ENCODE peak calls at places on chromosome 6, in five cellular contexts. B, Y, P, D and A are unnamed samples.

GRCh38 chr6:113464959-113465358 is 392.2 kb upstream of the MARCKS start:
- DNase-seq in B (no peak), Y (no peak), P (no peak), D (no peak), A (no peak)

GRCh38 chr6:53858196-53858595 is 63.4 kb downstream of the LRRC1 start:
- DNase-seq in B (no peak), Y (no peak), P (no peak), D (no peak), A (no peak)

GRCh38 chr6:11810039-11810541 is 31.5 kb upstream of the ADTRP start:
- DNase-seq in B (peak; percentile 50), Y (peak; percentile 56), P (no peak), D (no peak), A (peak; percentile 93)

GRCh38 chr6:42118162-42119001 is 24.0 kb downstream of the C6orf132 start:
- DNase-seq in B (no peak), Y (peak; percentile 85), P (no peak), D (no peak), A (no peak)

GRCh38 chr6:62891065-62891647 is 320.1 kb upstream of the FKBP1C start:
- DNase-seq in B (no peak), Y (no peak), P (no peak), D (no peak), A (no peak)

GRCh38 chr6:44078795-44079671 is 48.2 kb downstream of the MRPL14 start:
- DNase-seq in B (no peak), Y (peak; percentile 65), P (peak; percentile 54), D (no peak), A (no peak)

GRCh38 chr6:69349776-69350175 is 447.0 kb downstream of the LMBRD1 start:
- DNase-seq in B (no peak), Y (no peak), P (no peak), D (no peak), A (no peak)

GRCh38 chr6:33846226-33846625 is 42.4 kb upstream of the MLN start:
- DNase-seq in B (no peak), Y (no peak), P (no peak), D (no peak), A (no peak)

GRCh38 chr6:88920777-88921728 is 42.4 kb downstream of the RNGTT start:
- DNase-seq in B (no peak), Y (no peak), P (no peak), D (no peak), A (no peak)

GRCh38 chr6:37375376-37375775 is 21.6 kb downstream of the RNF8 start:
- DNase-seq in B (no peak), Y (no peak), P (no peak), D (no peak), A (no peak)

GRCh38 chr6:139376604-139377218 is 2.3 kb upstream of the CITED2 start:
- DNase-seq in B (no peak), Y (no peak), P (no peak), D (no peak), A (no peak)

GRCh38 chr6:139373928-139374356 is 506 bp downstream of the CITED2 start:
- DNase-seq in B (no peak), Y (peak; percentile 55), P (no peak), D (no peak), A (peak; percentile 78)

GRCh38 chr6:139374357-139375238 is at the start of gene CITED2:
- DNase-seq in B (peak; percentile 82), Y (peak; percentile 93), P (peak; percentile 90), D (peak; percentile 68), A (peak; percentile 97)

GRCh38 chr6:139376054-139376355 is 1.6 kb upstream of the CITED2 start:
- DNase-seq in B (no peak), Y (peak; percentile 43), P (no peak), D (no peak), A (no peak)

GRCh38 chr6:139375239-139376053 is 998 bp upstream of the CITED2 start:
- DNase-seq in B (peak; percentile 99), Y (peak; percentile 89), P (peak; percentile 77), D (peak; percentile 60), A (peak; percentile 92)
- TF ChIP-seq CTCF in B (no peak), Y (no peak), P (no peak), D (peak; percentile 6), A (no peak)

GRCh38 chr6:154123131-154123530 is 84.1 kb downstream of the OPRM1 start:
- DNase-seq in B (no peak), Y (no peak), P (no peak), D (no peak), A (no peak)

GRCh38 chr6:154122195-154122925 is 83.3 kb downstream of the OPRM1 start:
- DNase-seq in B (no peak), Y (no peak), P (no peak), D (no peak), A (no peak)

GRCh38 chr6:154123567-154123966 is 84.5 kb downstream of the OPRM1 start:
- DNase-seq in B (no peak), Y (no peak), P (no peak), D (no peak), A (no peak)

DNA sequence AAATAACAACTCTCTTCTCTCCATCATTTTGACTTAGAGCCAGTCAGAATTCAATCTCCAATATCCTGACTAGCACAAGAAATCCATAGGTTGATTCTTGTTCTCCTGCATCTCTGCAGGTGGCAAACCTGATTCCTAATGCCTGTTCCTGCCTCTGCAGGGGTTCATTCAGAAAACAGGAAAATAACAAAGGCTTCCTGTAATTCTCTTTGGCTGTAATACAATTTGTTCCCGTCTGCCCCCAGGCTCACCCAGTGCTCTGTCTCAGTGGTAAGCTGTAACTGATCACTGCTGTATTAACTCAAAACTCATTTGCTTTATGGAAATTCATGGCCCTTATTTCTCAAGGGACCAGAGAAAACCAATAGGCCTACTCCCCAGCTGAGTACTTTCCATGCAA is 88.6 kb downstream of the OPRM1 start:
- DNase-seq in B (no peak), Y (no peak), P (no peak), D (no peak), A (no peak)
- H3K4me3 ChIP-seq in B (no peak overlapping the region), Y (no peak overlapping the region), P (no peak overlapping the region), D (no peak overlapping the region), A (no peak overlapping the region)

DNA sequence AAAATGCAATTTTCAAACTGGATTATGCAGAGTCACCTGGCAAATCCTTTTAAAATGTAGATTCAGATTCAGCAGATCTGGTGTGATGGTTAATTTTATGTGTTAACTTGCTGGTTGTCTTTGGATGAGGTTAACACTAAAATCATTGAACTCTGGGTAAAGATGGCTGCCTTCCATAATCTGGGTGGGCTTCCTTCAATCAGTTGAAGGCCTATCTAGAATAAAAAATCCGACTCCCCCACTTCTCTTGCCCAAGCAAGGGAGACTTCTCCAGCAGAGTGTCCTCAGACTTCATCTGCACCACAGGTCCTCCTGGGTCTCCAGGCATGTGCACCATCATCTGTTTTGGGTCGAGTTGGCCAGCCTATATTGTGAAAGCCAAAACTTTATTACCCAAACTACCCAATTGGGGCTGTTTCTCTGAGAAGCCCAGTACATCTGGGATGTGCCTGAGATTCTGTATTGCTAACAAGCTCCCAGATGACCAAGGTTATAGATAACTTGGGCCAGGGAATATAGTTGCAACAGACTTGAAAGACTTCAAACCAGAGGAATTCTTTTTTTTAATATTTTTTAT is 1.6 kb upstream of the SLC17A5 start:
- DNase-seq in B (no peak), Y (no peak), P (no peak), D (no peak), A (no peak)
- TF ChIP-seq CTCF in B (no peak), Y (no peak), P (no peak), D (no peak), A (no peak)

DNA sequence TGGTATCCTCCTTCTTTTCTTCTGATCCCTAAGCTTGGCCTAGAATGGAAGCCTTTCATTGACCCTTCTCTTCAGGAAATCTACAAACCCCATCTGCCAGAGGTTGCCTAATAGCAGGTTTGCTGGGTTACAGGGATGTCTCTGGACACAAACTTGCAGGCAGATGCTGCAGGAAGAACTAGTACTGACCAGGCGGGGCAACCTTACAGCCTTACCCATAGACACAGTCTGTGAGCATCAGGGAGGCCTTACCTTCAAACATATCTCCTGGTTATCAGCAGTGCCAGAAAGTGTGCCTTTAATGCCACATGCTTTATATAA is 2.6 kb downstream of the SCUBE3 start:
- DNase-seq in B (no peak), Y (no peak), P (no peak), D (no peak), A (no peak)
- H3K4me3 ChIP-seq in B (peak overlapping the region; percentile 72), Y (no peak overlapping the region), P (no peak overlapping the region), D (no peak overlapping the region), A (no peak overlapping the region)